ENCODE peak calls at places on chromosomes 11 and 22, in five cellular contexts. V is tibial artery, X is progenitor cell of endocrine pancreas, P is fibroblast of lung, N is WERI-Rb-1. M is an unnamed sample.

GRCh38 chr11:11965656-11966353 is 42.6 kb downstream of the DKK3 start:
- DNase-seq in V (no peak), X (no peak), P (no peak), N (no peak), M (no peak)

GRCh38 chr11:77967753-77968152 is 26.7 kb downstream of the INTS4 start:
- DNase-seq in V (no peak), X (no peak), P (no peak), N (no peak), M (no peak)

GRCh38 chr22:37457093-37457893 is 28.9 kb downstream of the MFNG start:
- DNase-seq in V (no peak), X (peak; percentile 91), P (peak; percentile 24), N (peak; percentile 85), M (peak; percentile 86)

GRCh38 chr11:14905104-14906033 is 13.3 kb upstream of the CYP2R1 start:
- DNase-seq in V (peak; percentile 71), X (no peak), P (peak; percentile 35), N (no peak), M (peak; percentile 71)

GRCh38 chr11:47711816-47712215 is 3.4 kb downstream of the AGBL2 start:
- DNase-seq in V (no peak), X (no peak), P (no peak), N (no peak), M (no peak)

GRCh38 chr22:31561238-31561887 is 65.0 kb downstream of the SFI1 start:
- DNase-seq in V (peak; percentile 79), X (peak; percentile 69), P (peak; percentile 70), N (peak; percentile 95), M (peak; percentile 82)

GRCh38 chr11:121194731-121195596 is 93.9 kb downstream of the TECTA start:
- DNase-seq in V (no peak), X (peak; percentile 41), P (peak; percentile 42), N (peak; percentile 68), M (peak; percentile 71)

GRCh38 chr11:96134622-96135021 is 208.4 kb downstream of the MAML2 start:
- DNase-seq in V (no peak), X (no peak), P (no peak), N (no peak), M (no peak)

GRCh38 chr11:113723706-113724246 is 17.7 kb upstream of the TMPRSS5 start:
- DNase-seq in V (no peak), X (no peak), P (no peak), N (no peak), M (no peak)

GRCh38 chr11:57545883-57546282 is 8.5 kb downstream of the SMTNL1 start:
- DNase-seq in V (no peak), X (no peak), P (no peak), N (no peak), M (no peak)

GRCh38 chr11:57544566-57544965 is 7.2 kb downstream of the SMTNL1 start:
- DNase-seq in V (no peak), X (no peak), P (no peak), N (peak; percentile 80), M (no peak)

GRCh38 chr11:57546451-57546850 is 9.1 kb downstream of the SMTNL1 start:
- DNase-seq in V (no peak), X (no peak), P (no peak), N (no peak), M (no peak)

GRCh38 chr11:57547854-57548377 is 10.5 kb downstream of the SMTNL1 start:
- DNase-seq in V (no peak), X (no peak), P (no peak), N (no peak), M (no peak)

DNA sequence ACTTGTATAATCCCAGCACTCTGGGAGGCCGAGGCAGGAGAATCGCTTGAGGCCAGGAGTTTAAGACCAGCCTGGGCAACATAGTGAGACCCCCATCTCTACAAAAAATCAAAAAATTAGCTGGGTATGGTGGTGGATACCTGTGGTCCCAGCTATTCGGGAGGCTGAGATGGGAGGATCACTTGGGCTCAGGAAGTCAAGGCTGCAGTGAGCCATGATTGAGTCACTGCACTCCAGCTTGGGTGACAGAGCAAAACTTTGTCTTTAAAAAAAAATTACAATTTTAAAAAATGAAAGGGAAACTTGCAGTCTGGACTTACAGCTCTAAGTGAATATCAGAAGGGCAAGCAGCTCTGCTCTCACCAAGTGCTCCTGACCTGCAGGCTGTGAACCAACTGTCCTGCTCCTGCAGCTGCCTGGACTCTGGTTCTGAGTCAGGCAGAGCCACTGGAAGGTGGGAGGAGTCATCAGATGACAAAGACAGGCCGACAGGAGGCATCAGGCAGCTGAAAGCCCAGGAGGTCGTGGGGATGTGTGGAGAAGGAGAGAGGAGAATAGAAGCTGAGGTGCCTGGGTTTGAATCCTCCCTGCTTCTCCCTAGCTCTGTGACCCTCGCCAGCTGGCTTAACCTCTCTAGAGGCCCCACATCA is 9.6 kb downstream of the SMTNL1 start:
- DNase-seq in V (no peak), X (no peak), P (peak; percentile 26), N (peak; percentile 53), M (no peak)
- TF ChIP-seq CTCF in V (no peak), X (no peak), P (peak; percentile 9), N (peak; percentile 41), M (no peak)

GRCh38 chr22:20128902-20129746 is 2.5 kb upstream of the ZDHHC8 start:
- DNase-seq in V (no peak), X (no peak), P (no peak), N (peak; percentile 68), M (peak; percentile 38)
- TF ChIP-seq CTCF in V (no peak), X (no peak), P (peak; percentile 39), N (peak; percentile 79), M (no peak)

GRCh38 chr11:36577373-36577772 is 9.6 kb downstream of the RAG1 start:
- DNase-seq in V (no peak), X (no peak), P (peak; percentile 22), N (no peak), M (no peak)
- TF ChIP-seq CTCF in V (no peak), X (no peak), P (no peak), N (no peak), M (no peak)

GRCh38 chr22:38890377-38890776 is 18.4 kb upstream of the CBX6 start:
- DNase-seq in V (no peak), X (no peak), P (no peak), N (no peak), M (no peak)

GRCh38 chr22:38882480-38882879 is 10.5 kb upstream of the CBX6 start:
- DNase-seq in V (peak; percentile 88), X (no peak), P (no peak), N (no peak), M (no peak)

GRCh38 chr22:38882972-38883622 is 11.1 kb upstream of the CBX6 start:
- DNase-seq in V (no peak), X (no peak), P (no peak), N (no peak), M (no peak)

GRCh38 chr22:38881997-38882396 is 10.0 kb upstream of the CBX6 start:
- DNase-seq in V (no peak), X (no peak), P (no peak), N (no peak), M (no peak)

GRCh38 chr22:38886333-38886732 is 14.3 kb upstream of the CBX6 start:
- DNase-seq in V (no peak), X (no peak), P (no peak), N (no peak), M (no peak)
- TF ChIP-seq CTCF in V (no peak), X (no peak), P (no peak), N (no peak), M (no peak)

M was measured in endothelial cell.